ENCODE peak calls at places on chromosomes 11 and 22, in seven cellular contexts. One of them, this sample, is unnamed.

GRCh38 chr11:2518983-2519340 is 74.2 kb downstream of the KCNQ1 start:
- DNase-seq in H9: peak; percentile 22
- DNase-seq in trophoblast cell: no peak
- DNase-seq in mesendoderm: no peak
- DNase-seq in H1: peak; percentile 37
- DNase-seq in IMR-90: no peak
- DNase-seq in mesenchymal stem cell: no peak
- DNase-seq in this sample: no peak

GRCh38 chr11:37184371-37184770 is 586.3 kb upstream of the RAG2 start:
- DNase-seq in trophoblast cell: no peak
- DNase-seq in H1: no peak
- DNase-seq in H9: no peak
- DNase-seq in mesenchymal stem cell: no peak
- DNase-seq in mesendoderm: no peak
- DNase-seq in IMR-90: no peak
- DNase-seq in this sample: no peak

GRCh38 chr11:70511345-70511744 is 113.0 kb downstream of the CTTN start:
- DNase-seq in trophoblast cell: no peak
- DNase-seq in mesendoderm: peak; percentile 57
- DNase-seq in mesenchymal stem cell: no peak
- DNase-seq in H1: no peak
- DNase-seq in IMR-90: no peak
- DNase-seq in H9: peak; percentile 47
- DNase-seq in this sample: no peak

GRCh38 chr22:24435861-24436351 is 8.5 kb downstream of the ADORA2A start:
- DNase-seq in IMR-90: peak; percentile 39
- DNase-seq in mesenchymal stem cell: no peak
- DNase-seq in H1: no peak
- DNase-seq in H9: no peak
- DNase-seq in trophoblast cell: peak; percentile 80
- DNase-seq in mesendoderm: no peak
- DNase-seq in this sample: no peak

GRCh38 chr11:2588809-2589537 is 110.8 kb downstream of the KCNQ1OT1 start:
- DNase-seq in H9: no peak
- DNase-seq in IMR-90: no peak
- DNase-seq in mesenchymal stem cell: no peak
- DNase-seq in H1: no peak
- DNase-seq in mesendoderm: no peak
- DNase-seq in trophoblast cell: no peak
- DNase-seq in this sample: no peak

GRCh38 chr11:134449713-134450112 is 37.7 kb upstream of the B3GAT1 start:
- DNase-seq in H1: peak; percentile 65
- DNase-seq in H9: peak; percentile 76
- DNase-seq in mesendoderm: peak; percentile 64
- DNase-seq in mesenchymal stem cell: no peak
- DNase-seq in trophoblast cell: no peak
- DNase-seq in IMR-90: no peak
- DNase-seq in this sample: no peak

GRCh38 chr22:25759825-25760231 is 17.8 kb downstream of the MYO18B start:
- DNase-seq in mesendoderm: peak; percentile 74
- DNase-seq in trophoblast cell: peak; percentile 68
- DNase-seq in mesenchymal stem cell: peak; percentile 89
- DNase-seq in IMR-90: peak; percentile 90
- DNase-seq in H1: no peak
- DNase-seq in H9: no peak
- DNase-seq in this sample: no peak

GRCh38 chr11:60992842-60993409 is 21.4 kb downstream of the CD6 start:
- DNase-seq in mesenchymal stem cell: no peak
- DNase-seq in mesendoderm: no peak
- DNase-seq in trophoblast cell: no peak
- DNase-seq in H9: no peak
- DNase-seq in H1: no peak
- DNase-seq in IMR-90: no peak
- DNase-seq in this sample: no peak

GRCh38 chr22:35985361-35985760 is 43.3 kb downstream of the RBFOX2 start:
- DNase-seq in mesendoderm: no peak
- DNase-seq in H1: no peak
- DNase-seq in IMR-90: no peak
- DNase-seq in H9: no peak
- DNase-seq in mesenchymal stem cell: no peak
- DNase-seq in trophoblast cell: no peak
- DNase-seq in this sample: no peak

GRCh38 chr22:44576311-44577260 is 78.6 kb upstream of the RTL6 start:
- DNase-seq in mesenchymal stem cell: no peak
- DNase-seq in IMR-90: no peak
- DNase-seq in mesendoderm: no peak
- DNase-seq in H1: no peak
- DNase-seq in trophoblast cell: no peak
- DNase-seq in H9: peak; percentile 17
- DNase-seq in this sample: no peak

GRCh38 chr11:74070713-74071506 is 62.0 kb upstream of the UCP3 start:
- DNase-seq in IMR-90: no peak
- DNase-seq in trophoblast cell: no peak
- DNase-seq in H1: no peak
- DNase-seq in mesendoderm: no peak
- DNase-seq in mesenchymal stem cell: no peak
- DNase-seq in H9: no peak
- DNase-seq in this sample: no peak

GRCh38 chr11:122071680-122072321 is 44.2 kb downstream of the BLID start:
- DNase-seq in mesenchymal stem cell: no peak
- DNase-seq in mesendoderm: no peak
- DNase-seq in trophoblast cell: no peak
- DNase-seq in H1: no peak
- DNase-seq in IMR-90: no peak
- DNase-seq in H9: peak; percentile 30
- DNase-seq in this sample: no peak

GRCh38 chr11:131246589-131247164 is 123.7 kb upstream of the NTM start:
- DNase-seq in IMR-90: no peak
- DNase-seq in mesendoderm: peak; percentile 91
- DNase-seq in H9: peak; percentile 86
- DNase-seq in mesenchymal stem cell: no peak
- DNase-seq in H1: peak; percentile 90
- DNase-seq in trophoblast cell: peak; percentile 11
- DNase-seq in this sample: peak; percentile 49

GRCh38 chr11:76654310-76654851 is 16.2 kb downstream of the LRRC32 start:
- DNase-seq in H1: no peak
- DNase-seq in mesenchymal stem cell: peak; percentile 85
- DNase-seq in IMR-90: peak; percentile 97
- DNase-seq in trophoblast cell: no peak
- DNase-seq in H9: peak; percentile 15
- DNase-seq in mesendoderm: peak; percentile 48
- DNase-seq in this sample: no peak

GRCh38 chr11:95330332-95330731 is 99.3 kb upstream of the SESN3 start:
- DNase-seq in mesenchymal stem cell: no peak
- DNase-seq in trophoblast cell: no peak
- DNase-seq in IMR-90: no peak
- DNase-seq in H9: no peak
- DNase-seq in mesendoderm: peak; percentile 9
- DNase-seq in H1: no peak
- DNase-seq in this sample: no peak

GRCh38 chr11:87600938-87601337 is 563.2 kb downstream of the TMEM135 start:
- DNase-seq in mesendoderm: no peak
- DNase-seq in H1: no peak
- DNase-seq in H9: no peak
- DNase-seq in IMR-90: no peak
- DNase-seq in trophoblast cell: no peak
- DNase-seq in mesenchymal stem cell: no peak
- DNase-seq in this sample: no peak

GRCh38 chr22:43967069-43967468 is 11.8 kb downstream of the SAMM50 start:
- DNase-seq in H1: no peak
- DNase-seq in trophoblast cell: no peak
- DNase-seq in mesenchymal stem cell: no peak
- DNase-seq in H9: no peak
- DNase-seq in mesendoderm: no peak
- DNase-seq in IMR-90: no peak
- DNase-seq in this sample: no peak

GRCh38 chr11:18393581-18394299 is 623 bp upstream of the LDHA start:
- DNase-seq in trophoblast cell: no peak
- DNase-seq in mesenchymal stem cell: no peak
- DNase-seq in IMR-90: no peak
- DNase-seq in mesendoderm: no peak
- DNase-seq in H9: no peak
- DNase-seq in H1: no peak
- DNase-seq in this sample: no peak
- H3K27ac ChIP-seq in trophoblast cell: no peak overlapping the region
- H3K27ac ChIP-seq in mesenchymal stem cell: peak overlapping the region; percentile 50
- H3K27ac ChIP-seq in IMR-90: peak overlapping the region; percentile 90
- H3K27ac ChIP-seq in mesendoderm: peak overlapping the region; percentile 49
- H3K27ac ChIP-seq in H9: no peak overlapping the region
- H3K27ac ChIP-seq in H1: no peak overlapping the region
- H3K27ac ChIP-seq in this sample: no peak overlapping the region

GRCh38 chr11:132248585-132248984 is 878.2 kb downstream of the NTM start:
- DNase-seq in H1: no peak
- DNase-seq in IMR-90: no peak
- DNase-seq in trophoblast cell: no peak
- DNase-seq in mesendoderm: no peak
- DNase-seq in mesenchymal stem cell: no peak
- DNase-seq in H9: no peak
- DNase-seq in this sample: no peak
- H2AK5ac ChIP-seq in H1: no peak overlapping the region
- H2AK5ac ChIP-seq in IMR-90: no peak overlapping the region
- H2AK5ac ChIP-seq in trophoblast cell: no peak overlapping the region
- H2AK5ac ChIP-seq in mesendoderm: no peak overlapping the region
- H2AK5ac ChIP-seq in mesenchymal stem cell: no peak overlapping the region
- H2AK5ac ChIP-seq in H9: no peak overlapping the region
- H2AK5ac ChIP-seq in this sample: no peak overlapping the region

GRCh38 chr11:1293619-1294015 is 15.8 kb downstream of the TOLLIP start:
- DNase-seq in IMR-90: no peak
- DNase-seq in mesendoderm: no peak
- DNase-seq in mesenchymal stem cell: no peak
- DNase-seq in H1: no peak
- DNase-seq in H9: no peak
- DNase-seq in trophoblast cell: no peak
- DNase-seq in this sample: no peak
- H3K27ac ChIP-seq in IMR-90: no peak overlapping the region
- H3K27ac ChIP-seq in mesendoderm: no peak overlapping the region
- H3K27ac ChIP-seq in mesenchymal stem cell: no peak overlapping the region
- H3K27ac ChIP-seq in H1: no peak overlapping the region
- H3K27ac ChIP-seq in H9: no peak overlapping the region
- H3K27ac ChIP-seq in trophoblast cell: no peak overlapping the region
- H3K27ac ChIP-seq in this sample: no peak overlapping the region

DNA sequence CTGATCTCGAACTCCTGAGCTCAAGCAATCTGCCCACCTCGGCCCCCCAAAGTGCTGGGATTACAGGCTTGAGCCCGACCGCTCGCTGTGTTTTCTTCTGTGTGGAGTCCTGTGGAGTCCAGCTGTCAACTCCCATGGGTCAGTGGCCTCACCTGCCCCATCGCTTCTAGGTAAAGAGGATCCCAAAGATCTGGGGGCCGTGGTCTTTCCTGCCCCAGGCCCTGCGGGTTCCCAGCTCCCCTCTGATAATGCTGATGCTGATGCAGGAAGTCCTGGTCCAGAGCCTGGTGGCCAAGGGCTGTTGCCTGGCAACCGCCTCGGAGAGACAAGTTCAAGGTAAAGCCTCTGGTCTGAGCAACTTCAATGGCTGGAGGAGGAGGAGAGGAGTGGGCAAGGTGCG is 9.6 kb downstream of the SSTR3 start:
- DNase-seq in H1: no peak
- DNase-seq in IMR-90: no peak
- DNase-seq in mesenchymal stem cell: no peak
- DNase-seq in trophoblast cell: no peak
- DNase-seq in H9: no peak
- DNase-seq in mesendoderm: peak; percentile 17
- DNase-seq in this sample: no peak
- H2AK5ac ChIP-seq in H1: no peak overlapping the region
- H2AK5ac ChIP-seq in IMR-90: no peak overlapping the region
- H2AK5ac ChIP-seq in mesenchymal stem cell: no peak overlapping the region
- H2AK5ac ChIP-seq in trophoblast cell: no peak overlapping the region
- H2AK5ac ChIP-seq in H9: no peak overlapping the region
- H2AK5ac ChIP-seq in mesendoderm: no peak overlapping the region
- H2AK5ac ChIP-seq in this sample: no peak overlapping the region

DNA sequence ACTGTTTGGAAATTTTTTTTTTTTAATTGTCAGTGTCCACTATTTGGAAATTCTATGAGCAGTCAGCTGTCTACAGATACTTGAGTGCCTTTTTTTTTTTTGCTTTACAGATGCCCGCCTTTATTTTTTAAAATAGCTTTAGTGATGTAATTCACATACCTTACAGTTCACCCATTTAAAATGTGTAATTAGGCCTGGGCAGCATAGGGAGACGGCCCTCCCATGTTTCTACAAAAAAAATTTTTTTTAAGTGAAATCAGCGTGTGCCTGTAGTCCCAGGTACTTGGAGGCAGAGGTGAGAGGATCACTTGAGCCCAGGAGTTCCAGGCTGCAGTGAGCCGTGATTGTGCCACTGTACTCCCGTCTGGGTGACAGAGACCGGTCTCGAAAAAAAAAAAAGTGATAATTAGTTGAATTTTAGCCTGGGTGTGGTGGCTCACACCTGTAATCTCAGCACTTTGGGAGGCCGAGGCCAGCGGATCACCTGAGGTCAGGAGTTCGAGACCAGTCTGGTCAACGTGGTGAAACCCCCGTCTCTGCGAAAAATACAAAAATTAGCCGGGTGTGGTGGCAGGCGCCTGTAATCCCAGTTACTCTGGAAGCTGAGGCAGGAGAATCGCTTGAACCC is 1.5 kb downstream of the ZNF143 start:
- DNase-seq in trophoblast cell: peak; percentile 70
- DNase-seq in H1: no peak
- DNase-seq in mesendoderm: peak; percentile 29
- DNase-seq in H9: no peak
- DNase-seq in mesenchymal stem cell: peak; percentile 45
- DNase-seq in IMR-90: peak; percentile 25
- DNase-seq in this sample: no peak
- H3K27ac ChIP-seq in trophoblast cell: peak overlapping the region; percentile 96
- H3K27ac ChIP-seq in H1: no peak overlapping the region
- H3K27ac ChIP-seq in mesendoderm: peak overlapping the region; percentile 62
- H3K27ac ChIP-seq in H9: no peak overlapping the region
- H3K27ac ChIP-seq in mesenchymal stem cell: peak overlapping the region; percentile 20
- H3K27ac ChIP-seq in IMR-90: peak overlapping the region; percentile 67
- H3K27ac ChIP-seq in this sample: no peak overlapping the region

DNA sequence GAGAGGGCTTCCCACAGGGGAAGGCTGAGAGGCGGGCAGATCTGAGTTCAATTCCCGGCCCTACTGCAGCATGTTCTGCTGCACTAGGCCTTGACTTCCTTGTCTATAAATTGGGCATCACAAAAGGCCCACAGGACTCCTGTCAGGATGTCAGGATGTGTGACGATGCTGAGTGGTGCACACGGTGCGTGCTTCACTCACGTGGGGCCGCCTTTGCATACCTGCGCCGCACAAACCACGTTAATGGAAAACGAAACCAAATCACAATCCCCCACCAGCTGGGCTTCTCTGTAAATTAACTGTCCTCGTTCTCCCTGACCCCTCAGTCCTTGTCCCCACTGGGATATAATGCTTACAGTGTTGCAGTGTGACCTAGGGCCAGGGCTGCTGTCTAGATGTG is 32.3 kb upstream of the TSPAN18 start:
- DNase-seq in IMR-90: no peak
- DNase-seq in H1: no peak
- DNase-seq in trophoblast cell: no peak
- DNase-seq in mesendoderm: no peak
- DNase-seq in H9: no peak
- DNase-seq in mesenchymal stem cell: no peak
- DNase-seq in this sample: no peak
- H2AK5ac ChIP-seq in IMR-90: no peak overlapping the region
- H2AK5ac ChIP-seq in H1: no peak overlapping the region
- H2AK5ac ChIP-seq in trophoblast cell: no peak overlapping the region
- H2AK5ac ChIP-seq in mesendoderm: no peak overlapping the region
- H2AK5ac ChIP-seq in H9: no peak overlapping the region
- H2AK5ac ChIP-seq in mesenchymal stem cell: no peak overlapping the region
- H2AK5ac ChIP-seq in this sample: peak overlapping the region; percentile 66

GRCh38 chr22:48635825-48636224 is 1191.8 kb downstream of the BRD1 start:
- DNase-seq in H1: no peak
- DNase-seq in H9: no peak
- DNase-seq in mesenchymal stem cell: no peak
- DNase-seq in mesendoderm: no peak
- DNase-seq in IMR-90: no peak
- DNase-seq in trophoblast cell: no peak
- DNase-seq in this sample: no peak
- H3K27ac ChIP-seq in H1: no peak overlapping the region
- H3K27ac ChIP-seq in H9: no peak overlapping the region
- H3K27ac ChIP-seq in mesenchymal stem cell: no peak overlapping the region
- H3K27ac ChIP-seq in mesendoderm: no peak overlapping the region
- H3K27ac ChIP-seq in IMR-90: no peak overlapping the region
- H3K27ac ChIP-seq in trophoblast cell: no peak overlapping the region
- H3K27ac ChIP-seq in this sample: no peak overlapping the region

This sample was measured in neuronal stem cell.